ENCODE peak calls at places on chromosomes 3 and 15, in eight cellular contexts. Z, I, T, D, N, O, J and G are unnamed samples. For H3K4me1, the result is how much of the 10 kb centered on the place peaks cover.

GRCh38 chr15:25242166-25242879 is 196.5 kb downstream of the UBE3A start:
- DNase-seq in N (no peak), I (peak), Z (no peak), O (no peak), T (no peak), D (no peak), J (no peak), G (no peak)

GRCh38 chr3:187327827-187328226 is 36.3 kb upstream of the MASP1 start:
- DNase-seq in N (no peak), Z (no peak), I (no peak), T (no peak), O (no peak), J (no peak), D (no peak), G (no peak)

GRCh38 chr3:41649129-41649739 is 312.7 kb downstream of the ULK4 start:
- DNase-seq in O (no peak), Z (no peak), N (no peak), D (no peak), I (peak), J (no peak), T (no peak), G (no peak)

GRCh38 chr15:48955370-48955769 is 8.3 kb downstream of the SHC4 start:
- DNase-seq in Z (no peak), D (no peak), O (no peak), T (no peak), I (no peak), N (no peak), J (no peak), G (no peak)

GRCh38 chr15:38509152-38509551 is 55.2 kb downstream of the FAM98B start:
- DNase-seq in J (no peak), N (no peak), D (no peak), T (no peak), O (no peak), I (no peak), Z (no peak), G (no peak)

GRCh38 chr3:58306662-58307286 is 454 bp downstream of the HTD2 start:
- DNase-seq in Z (peak), N (no peak), J (peak), I (no peak), O (peak), D (peak), T (no peak), G (peak)

GRCh38 chr3:116425126-116425525 is 20.2 kb downstream of the LSAMP start:
- DNase-seq in O (no peak), T (no peak), I (no peak), N (no peak), Z (no peak), D (no peak), J (no peak), G (no peak)

GRCh38 chr15:75420698-75421097 is 30.8 kb downstream of the SIN3A start:
- DNase-seq in O (peak), Z (no peak), D (no peak), N (no peak), J (no peak), I (no peak), T (no peak), G (no peak)

GRCh38 chr15:49122541-49123062 is 32.8 kb downstream of the COPS2 start:
- DNase-seq in N (no peak), O (no peak), Z (no peak), I (no peak), T (no peak), J (no peak), D (no peak), G (no peak)

GRCh38 chr15:80286055-80286454 is 34.0 kb upstream of the CTXND1 start:
- DNase-seq in Z (no peak), I (no peak), O (no peak), D (no peak), N (no peak), J (no peak), T (no peak), G (no peak)

GRCh38 chr3:121819236-121819635 is 15.6 kb downstream of the IQCB1 start:
- DNase-seq in O (no peak), N (no peak), T (no peak), J (no peak), D (no peak), Z (no peak), I (no peak), G (no peak)

GRCh38 chr15:59028387-59028955 is 41.0 kb downstream of the RNF111 start:
- DNase-seq in N (no peak), D (no peak), J (no peak), Z (no peak), T (no peak), O (no peak), I (no peak), G (no peak)

GRCh38 chr3:171028025-171028778 is 1.7 kb upstream of the SLC2A2 start:
- DNase-seq in J (no peak), O (peak), N (no peak), T (peak), I (peak), D (peak), Z (peak), G (peak)

GRCh38 chr3:196440696-196441095 is 8.5 kb upstream of the UBXN7 start:
- DNase-seq in O (peak), I (no peak), Z (no peak), D (no peak), N (no peak), T (no peak), J (no peak), G (no peak)

GRCh38 chr3:197186887-197187588 is 111.4 kb downstream of the DLG1 start:
- DNase-seq in J (peak), T (peak), D (peak), O (peak), Z (no peak), N (no peak), I (no peak), G (peak)

GRCh38 chr3:118882353-118882947 is 152.2 kb downstream of the IGSF11 start:
- DNase-seq in O (peak), N (peak), T (peak), I (no peak), D (peak), Z (peak), J (peak), G (no peak)

GRCh38 chr3:72295276-72295973 is 510.5 kb upstream of the PROK2 start:
- DNase-seq in J (no peak), D (no peak), Z (no peak), T (no peak), N (no peak), O (no peak), I (no peak), G (no peak)

GRCh38 chr3:43866529-43867353 is 176.0 kb downstream of the ABHD5 start:
- DNase-seq in J (peak), Z (no peak), I (no peak), D (no peak), O (peak), T (no peak), N (no peak), G (no peak)

GRCh38 chr3:139312959-139313358 is 30.9 kb upstream of the MRPS22 start:
- DNase-seq in N (no peak), I (no peak), O (peak), D (no peak), J (peak), T (no peak), Z (no peak), G (no peak)

GRCh38 chr15:99703603-99704443 is 29.4 kb downstream of the LYSMD4 start:
- DNase-seq in J (peak), Z (no peak), N (no peak), T (no peak), D (peak), O (peak), I (no peak), G (peak)

GRCh38 chr15:38991126-38991525 is 426.5 kb upstream of the RASGRP1 start:
- DNase-seq in N (no peak), Z (no peak), T (peak), D (peak), I (no peak), J (no peak), O (peak), G (no peak)

GRCh38 chr15:34271493-34271892 is 46.7 kb downstream of the EMC4 start:
- DNase-seq in D (no peak), N (no peak), I (no peak), J (no peak), T (no peak), O (peak), Z (no peak), G (no peak)

GRCh38 chr15:88326924-88327323 is 70.4 kb upstream of the NTRK3 start:
- DNase-seq in T (no peak), Z (no peak), J (no peak), D (no peak), O (no peak), N (no peak), I (no peak), G (no peak)
- H3K4me3 ChIP-seq in T (no peak), Z (no peak), J (no peak), D (no peak), O (no peak), N (no peak), I (no peak), G (no peak)

GRCh38 chr3:23720059-23720458 is 85.7 kb upstream of the UBE2E1 start:
- DNase-seq in N (no peak), J (no peak), D (no peak), I (no peak), O (no peak), T (no peak), Z (no peak), G (no peak)
- H3K4me1 ChIP-seq in N (under half), J (under half), D (under half), I (under half), O (under half), T (under half), Z (under half), G (under half)

GRCh38 chr15:60345616-60346015 is 52.2 kb downstream of the ANXA2 start:
- DNase-seq in D (no peak), Z (no peak), T (no peak), I (no peak), N (no peak), O (no peak), J (no peak), G (no peak)
- H3K4me3 ChIP-seq in D (no peak), Z (no peak), T (no peak), I (no peak), N (no peak), O (no peak), J (no peak), G (no peak)

GRCh38 chr3:129686941-129687340 is 80.5 kb upstream of the PLXND1 start:
- DNase-seq in D (no peak), N (no peak), O (no peak), I (no peak), Z (no peak), T (no peak), J (no peak), G (no peak)
- H3K4me1 ChIP-seq in D (half or more), N (under half), O (under half), I (under half), Z (under half), T (under half), J (half or more), G (under half)

GRCh38 chr15:73750951-73751350 is 2.2 kb downstream of the INSYN1 start:
- DNase-seq in D (no peak), N (no peak), I (no peak), O (no peak), T (no peak), Z (no peak), J (no peak), G (no peak)

GRCh38 chr15:73752817-73753214 is 335 bp downstream of the INSYN1 start:
- DNase-seq in N (no peak), O (no peak), D (peak), Z (no peak), I (no peak), J (peak), T (no peak), G (no peak)

GRCh38 chr15:73750441-73750840 is 2.7 kb downstream of the INSYN1 start:
- DNase-seq in O (no peak), I (no peak), Z (no peak), J (no peak), D (no peak), N (no peak), T (no peak), G (no peak)

GRCh38 chr15:73751896-73752816 is 995 bp downstream of the INSYN1 start:
- DNase-seq in D (peak), N (no peak), O (no peak), T (no peak), Z (no peak), J (no peak), I (no peak), G (no peak)

DNA sequence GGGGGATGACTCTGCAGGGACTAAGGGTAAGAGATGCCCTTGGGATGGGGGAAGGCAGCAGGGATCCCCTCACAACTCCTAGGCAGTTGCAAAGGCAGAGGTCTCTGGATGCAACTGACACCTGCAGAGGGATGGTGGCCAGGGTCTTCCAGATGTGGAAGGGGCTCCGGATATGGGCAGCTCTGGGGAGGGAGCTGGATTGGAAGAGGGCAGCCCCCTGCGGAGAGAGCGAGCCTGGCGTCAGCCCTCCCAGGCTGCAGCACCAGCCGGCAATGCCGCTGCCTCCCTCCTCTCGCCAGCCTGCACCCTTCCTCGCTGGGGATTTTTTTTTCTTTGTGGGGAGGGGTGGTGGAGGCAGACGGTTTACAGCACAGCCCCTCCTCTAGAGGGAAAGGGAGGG is 1.7 kb downstream of the INSYN1 start:
- DNase-seq in Z (no peak), N (no peak), O (no peak), D (no peak), J (no peak), T (no peak), I (no peak), G (no peak)
- H3K4me3 ChIP-seq in Z (peak), N (no peak), O (no peak), D (peak), J (no peak), T (peak), I (peak), G (peak)